ENCODE peak calls at places on chromosomes 5 and 9, in ten cellular contexts. Z is K562, Y is HepG2, L is A549, U is ovary, V is H1, C is suprapubic skin, N is tibial nerve, Q is stomach, J is SK-N-SH. B is an unnamed sample. For H3K4me1, the result is how much of the 10 kb centered on the place peaks cover.

GRCh38 chr9:3370715-3371114 is 155.1 kb downstream of the RFX3 start:
- DNase-seq in Z (no peak), Y (no peak), L (no peak), U (no peak), V (no peak), C (no peak), N (no peak), Q (no peak), J (no peak), B (no peak)

GRCh38 chr9:129282308-129283211 is 104.5 kb upstream of the IER5L start:
- DNase-seq in Z (no peak), Y (peak), L (no peak), U (peak), V (peak), C (peak), N (peak), Q (no peak), J (no peak), B (peak)

GRCh38 chr5:158135682-158136176 is 276.8 kb upstream of the CLINT1 start:
- DNase-seq in Z (no peak), Y (no peak), L (no peak), U (no peak), V (peak), C (no peak), N (peak), Q (no peak), J (no peak), B (no peak)

GRCh38 chr5:32249668-32250067 is 63.1 kb downstream of the MTMR12 start:
- DNase-seq in Z (no peak), Y (peak), L (no peak), U (no peak), V (no peak), C (no peak), N (no peak), Q (peak), J (no peak), B (no peak)

GRCh38 chr9:131773911-131774379 is 34.1 kb upstream of the RAPGEF1 start:
- DNase-seq in Z (peak), Y (peak), L (peak), U (peak), V (peak), C (no peak), N (no peak), Q (peak), J (no peak), B (no peak)

GRCh38 chr9:36836486-36836885 is 197.6 kb downstream of the PAX5 start:
- DNase-seq in Z (no peak), Y (no peak), L (no peak), U (no peak), V (no peak), C (no peak), N (no peak), Q (no peak), J (no peak), B (no peak)

GRCh38 chr5:109030360-109031143 is 282.9 kb downstream of the FER start:
- DNase-seq in Z (peak), Y (no peak), L (no peak), U (no peak), V (no peak), C (no peak), N (no peak), Q (no peak), J (no peak), B (no peak)

GRCh38 chr5:139391570-139392323 is 2.0 kb upstream of the MZB1 start:
- DNase-seq in Z (no peak), Y (no peak), L (peak), U (no peak), V (peak), C (no peak), N (no peak), Q (no peak), J (no peak), B (no peak)

GRCh38 chr5:170390472-170390871 is 1.3 kb upstream of the KCNMB1 start:
- DNase-seq in Z (no peak), Y (no peak), L (no peak), U (no peak), V (no peak), C (no peak), N (no peak), Q (no peak), J (no peak), B (no peak)

GRCh38 chr5:14593326-14594036 is 11.9 kb downstream of the OTULINL start:
- DNase-seq in Z (no peak), Y (no peak), L (no peak), U (no peak), V (no peak), C (no peak), N (no peak), Q (no peak), J (no peak), B (no peak)

GRCh38 chr5:4580772-4581171 is 559.4 kb upstream of the ADAMTS16 start:
- DNase-seq in Z (no peak), Y (no peak), L (no peak), U (no peak), V (no peak), C (no peak), N (no peak), Q (no peak), J (no peak), B (no peak)

GRCh38 chr5:109496112-109496511 is 86.3 kb upstream of the PJA2 start:
- DNase-seq in Z (no peak), Y (no peak), L (no peak), U (no peak), V (no peak), C (no peak), N (no peak), Q (no peak), J (no peak), B (no peak)

GRCh38 chr5:170362102-170362501 is 27.1 kb downstream of the KCNMB1 start:
- DNase-seq in Z (no peak), Y (no peak), L (no peak), U (peak), V (no peak), C (no peak), N (no peak), Q (no peak), J (no peak), B (peak)

GRCh38 chr5:154793599-154794524 is 38.7 kb downstream of the LARP1 start:
- DNase-seq in Z (no peak), Y (no peak), L (no peak), U (peak), V (no peak), C (no peak), N (no peak), Q (no peak), J (no peak), B (peak)

GRCh38 chr5:78720997-78721396 is 72.4 kb upstream of the LHFPL2 start:
- DNase-seq in Z (no peak), Y (no peak), L (peak), U (no peak), V (no peak), C (no peak), N (no peak), Q (no peak), J (no peak), B (no peak)

GRCh38 chr5:178077751-178078150 is 35.6 kb upstream of the N4BP3 start:
- DNase-seq in Z (peak), Y (peak), L (no peak), U (no peak), V (no peak), C (no peak), N (no peak), Q (no peak), J (no peak), B (no peak)

GRCh38 chr5:131252824-131253171 is 11.1 kb upstream of the CDC42SE2 start:
- DNase-seq in Z (peak), Y (no peak), L (no peak), U (no peak), V (no peak), C (no peak), N (no peak), Q (peak), J (no peak), B (peak)

GRCh38 chr5:96529559-96529958 is 96.5 kb upstream of the PCSK1 start:
- DNase-seq in Z (no peak), Y (no peak), L (no peak), U (no peak), V (no peak), C (no peak), N (no peak), Q (no peak), J (no peak), B (no peak)

GRCh38 chr5:126777257-126777973 is 479 bp downstream of the LMNB1 start:
- DNase-seq in Z (peak), Y (peak), L (peak), U (peak), V (no peak), C (peak), N (no peak), Q (peak), J (peak), B (peak)

GRCh38 chr5:151202381-151203139 is 21.3 kb downstream of the CCDC69 start:
- DNase-seq in Z (no peak), Y (no peak), L (peak), U (no peak), V (no peak), C (no peak), N (no peak), Q (no peak), J (no peak), B (no peak)

GRCh38 chr9:86246752-86247161 is 12.7 kb downstream of the C9orf153 start:
- DNase-seq in Z (peak), Y (peak), L (peak), U (no peak), V (no peak), C (no peak), N (no peak), Q (no peak), J (no peak), B (no peak)

GRCh38 chr5:112915831-112916230 is 6.2 kb downstream of the REEP5 start:
- DNase-seq in Z (no peak), Y (no peak), L (no peak), U (no peak), V (no peak), C (no peak), N (no peak), Q (no peak), J (no peak), B (no peak)

GRCh38 chr5:143279698-143280097 is 123.8 kb downstream of the NR3C1 start:
- DNase-seq in Z (no peak), Y (peak), L (peak), U (no peak), V (no peak), C (no peak), N (no peak), Q (no peak), J (no peak), B (no peak)

GRCh38 chr5:112594060-112594850 is 143.4 kb upstream of the APC start:
- DNase-seq in Z (no peak), Y (no peak), L (no peak), U (no peak), V (no peak), C (no peak), N (no peak), Q (no peak), J (peak), B (no peak)

GRCh38 chr9:130530932-130531331 is 48.4 kb upstream of the FUBP3 start:
- DNase-seq in Z (no peak), Y (peak), L (no peak), U (no peak), V (no peak), C (no peak), N (no peak), Q (no peak), J (no peak), B (no peak)

GRCh38 chr9:69192214-69192613 is 18.1 kb downstream of the TJP2 start:
- DNase-seq in Z (no peak), Y (no peak), L (no peak), U (no peak), V (no peak), C (no peak), N (no peak), Q (no peak), J (no peak), B (no peak)

GRCh38 chr9:124297915-124298645 is 40.3 kb downstream of the NEK6 start:
- DNase-seq in Z (no peak), Y (no peak), L (no peak), U (no peak), V (no peak), C (no peak), N (no peak), Q (no peak), J (no peak), B (no peak)

GRCh38 chr9:81737871-81738507 is 48.6 kb upstream of the TLE1 start:
- DNase-seq in Z (no peak), Y (peak), L (peak), U (no peak), V (no peak), C (no peak), N (no peak), Q (peak), J (no peak), B (no peak)

GRCh38 chr9:17081814-17082213 is 53.0 kb upstream of the CNTLN start:
- DNase-seq in Z (no peak), Y (no peak), L (no peak), U (no peak), V (no peak), C (no peak), N (no peak), Q (no peak), J (no peak), B (no peak)

GRCh38 chr9:119418721-119419120 is 49.5 kb upstream of the BRINP1 start:
- DNase-seq in Z (no peak), Y (no peak), L (no peak), U (no peak), V (no peak), C (no peak), N (no peak), Q (no peak), J (no peak), B (no peak)

GRCh38 chr5:109191153-109191558 is 218.6 kb downstream of the PJA2 start:
- DNase-seq in Z (peak), Y (no peak), L (peak), U (no peak), V (no peak), C (no peak), N (no peak), Q (no peak), J (no peak), B (no peak)

GRCh38 chr9:126794441-126794840 is 10.4 kb upstream of the ZBTB43 start:
- DNase-seq in Z (no peak), Y (no peak), L (no peak), U (no peak), V (no peak), C (no peak), N (no peak), Q (no peak), J (no peak), B (no peak)

GRCh38 chr5:57435701-57436134 is 46.9 kb downstream of the ACTBL2 start:
- DNase-seq in Z (no peak), Y (peak), L (peak), U (no peak), V (no peak), C (no peak), N (no peak), Q (peak), J (no peak), B (no peak)

GRCh38 chr5:123007292-123007691 is 29.2 kb downstream of the PPIC start:
- DNase-seq in Z (no peak), Y (no peak), L (no peak), U (no peak), V (no peak), C (no peak), N (no peak), Q (no peak), J (no peak), B (no peak)

GRCh38 chr9:134802201-134802795 is 78.3 kb upstream of the FCN2 start:
- DNase-seq in Z (no peak), Y (no peak), L (no peak), U (no peak), V (no peak), C (no peak), N (no peak), Q (no peak), J (no peak), B (no peak)
- TF ChIP-seq EP300 in Z (no peak), Y (no peak), L (no peak), U (no peak), V (no peak), C (no peak), N (no peak), Q (no peak), J (no peak), B (no peak)

GRCh38 chr5:107395632-107396350 is 274.9 kb downstream of the EFNA5 start:
- DNase-seq in Z (no peak), Y (no peak), L (no peak), U (no peak), V (no peak), C (no peak), N (no peak), Q (no peak), J (no peak), B (no peak)
- H3K4me1 ChIP-seq in Z (under half), Y (under half), L (under half), U (under half), V (under half), C (under half), N (under half), Q (under half), J (under half), B (under half)

GRCh38 chr5:82406200-82406773 is 128.1 kb upstream of the RPS23 start:
- DNase-seq in Z (no peak), Y (no peak), L (no peak), U (no peak), V (no peak), C (no peak), N (no peak), Q (no peak), J (no peak), B (no peak)

GRCh38 chr5:82403724-82404123 is 125.6 kb upstream of the RPS23 start:
- DNase-seq in Z (peak), Y (no peak), L (no peak), U (no peak), V (no peak), C (no peak), N (no peak), Q (no peak), J (no peak), B (no peak)

GRCh38 chr5:82404382-82404945 is 126.3 kb upstream of the RPS23 start:
- DNase-seq in Z (no peak), Y (no peak), L (peak), U (no peak), V (no peak), C (no peak), N (no peak), Q (no peak), J (no peak), B (no peak)

GRCh38 chr5:82405166-82405565 is 127.0 kb upstream of the RPS23 start:
- DNase-seq in Z (no peak), Y (no peak), L (no peak), U (no peak), V (no peak), C (no peak), N (no peak), Q (no peak), J (no peak), B (no peak)

DNA sequence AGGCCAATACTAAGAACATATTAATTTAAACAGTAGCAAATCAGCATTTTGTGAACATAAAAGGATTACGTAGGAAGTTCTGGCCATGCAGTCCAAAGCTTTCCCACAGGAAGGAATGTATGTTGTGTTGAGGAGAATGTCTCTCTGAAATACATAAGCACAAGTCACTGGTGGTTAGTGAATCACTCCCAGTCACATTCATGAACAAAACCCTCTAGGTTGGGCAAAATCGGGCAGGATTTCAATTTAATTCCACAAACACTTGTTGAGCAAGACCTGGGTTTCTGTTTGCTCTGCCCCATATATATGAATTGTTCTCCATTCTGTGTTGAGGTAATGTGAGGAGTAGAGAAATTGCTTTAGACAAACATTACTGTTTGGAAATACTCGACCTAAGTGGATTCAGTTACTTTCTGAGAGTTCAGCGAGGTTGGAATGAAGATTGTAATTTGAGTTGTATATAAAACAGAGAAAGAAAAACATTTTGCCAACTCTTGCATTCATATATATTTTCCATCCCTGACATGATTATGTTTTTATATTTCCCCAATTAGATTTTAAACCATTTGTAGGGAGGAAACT is 127.6 kb upstream of the RPS23 start:
- DNase-seq in Z (no peak), Y (peak), L (no peak), U (no peak), V (no peak), C (no peak), N (no peak), Q (no peak), J (no peak), B (no peak)
- TF ChIP-seq EP300 in Z (no peak), Y (no peak), L (no peak), U (no peak), V (no peak), C (no peak), N (no peak), Q (no peak), J (no peak), B (no peak)

DNA sequence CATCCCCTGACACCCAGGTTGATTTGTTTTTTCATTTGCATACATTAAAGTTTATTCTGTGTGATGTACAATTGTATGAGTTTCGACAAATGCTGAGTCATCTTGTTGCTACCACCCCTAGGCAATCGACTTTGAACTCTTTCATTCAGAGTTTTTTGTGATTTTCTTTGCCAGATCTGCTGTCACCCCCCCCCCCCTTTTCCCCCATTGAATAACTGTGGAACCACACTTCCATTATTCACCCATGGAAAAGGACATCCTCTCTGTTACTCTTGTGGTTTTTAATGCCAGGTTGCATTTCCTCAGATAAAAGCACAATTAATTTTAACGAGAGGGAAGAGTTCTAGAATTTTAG is 13.7 kb upstream of the FAM120AOS start:
- DNase-seq in Z (peak), Y (peak), L (peak), U (no peak), V (no peak), C (no peak), N (no peak), Q (no peak), J (no peak), B (no peak)
- H3K4me1 ChIP-seq in Z (under half), Y (half or more), L (half or more), U (under half), V (under half), C (half or more), N (half or more), Q (half or more), J (under half), B (under half)

B was measured in sigmoid colon.